ENCODE peak calls at places on chromosomes 1 and 21, in five cellular contexts. J is HCT116, A is PC-3, V is OCI-LY7, H is SK-N-SH. B is an unnamed sample. For H3K9me2, H3K79me2 and H3K9me3, the result is how much of the 10 kb centered on the place peaks cover.

GRCh38 chr1:17163789-17164666 is 40.9 kb upstream of the PADI1 start:
- DNase-seq in J (no peak), A (no peak), V (no peak), H (no peak), B (no peak)

GRCh38 chr1:45857101-45857700 is 53.8 kb downstream of the MAST2 start:
- DNase-seq in V (no peak), A (no peak), H (no peak), J (no peak), B (no peak)

GRCh38 chr1:1627261-1627841 is 4.6 kb upstream of the MMP23B start:
- DNase-seq in A (no peak), J (peak), H (no peak), V (peak), B (no peak)

GRCh38 chr21:32249551-32250280 is 29.1 kb downstream of the MIS18A start:
- DNase-seq in A (no peak), J (no peak), H (no peak), V (no peak), B (no peak)

GRCh38 chr1:29993950-29994349 is 729.4 kb downstream of the MATN1 start:
- DNase-seq in V (no peak), H (no peak), A (no peak), J (no peak), B (no peak)

GRCh38 chr1:203754455-203754864 is 10.5 kb upstream of the LAX1 start:
- DNase-seq in J (no peak), H (no peak), A (no peak), V (peak), B (no peak)

GRCh38 chr21:36425286-36425685 is 40.1 kb downstream of the CHAF1B start:
- DNase-seq in H (no peak), A (no peak), J (no peak), V (no peak), B (no peak)

GRCh38 chr1:31784356-31785019 is 20.3 kb upstream of the ADGRB2 start:
- DNase-seq in J (no peak), A (no peak), H (peak), V (no peak), B (no peak)

GRCh38 chr1:89274431-89274857 is 1.8 kb upstream of the GBP5 start:
- DNase-seq in H (no peak), J (no peak), A (peak), V (no peak), B (no peak)

GRCh38 chr1:38787041-38787440 is 72.5 kb downstream of the RRAGC start:
- DNase-seq in V (no peak), H (no peak), J (no peak), A (no peak), B (no peak)

DNA sequence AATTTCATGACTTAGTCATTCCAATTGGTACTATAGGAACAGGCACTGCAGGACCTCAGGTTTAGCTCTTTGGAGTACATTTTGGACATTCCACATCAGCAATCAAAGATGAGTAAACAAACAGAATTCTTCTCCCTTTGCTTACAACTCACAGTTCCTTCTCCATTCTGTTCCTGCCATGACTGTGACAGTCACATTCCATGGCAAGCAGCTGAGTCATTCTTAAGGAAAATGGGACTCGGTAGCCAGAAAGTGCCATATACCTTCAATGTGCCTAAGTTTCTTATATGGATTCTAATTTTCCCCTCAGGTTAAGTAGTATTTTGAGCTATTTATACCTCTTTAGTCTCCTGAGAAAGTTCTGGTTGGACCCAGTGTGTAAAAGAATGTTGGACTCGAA is 25.6 kb downstream of the CRCT1 start:
- DNase-seq in J (no peak), A (no peak), H (no peak), V (no peak), B (no peak)
- H3K9me2 ChIP-seq in J (under half), A (under half), H (under half), V (under half), B (under half)

DNA sequence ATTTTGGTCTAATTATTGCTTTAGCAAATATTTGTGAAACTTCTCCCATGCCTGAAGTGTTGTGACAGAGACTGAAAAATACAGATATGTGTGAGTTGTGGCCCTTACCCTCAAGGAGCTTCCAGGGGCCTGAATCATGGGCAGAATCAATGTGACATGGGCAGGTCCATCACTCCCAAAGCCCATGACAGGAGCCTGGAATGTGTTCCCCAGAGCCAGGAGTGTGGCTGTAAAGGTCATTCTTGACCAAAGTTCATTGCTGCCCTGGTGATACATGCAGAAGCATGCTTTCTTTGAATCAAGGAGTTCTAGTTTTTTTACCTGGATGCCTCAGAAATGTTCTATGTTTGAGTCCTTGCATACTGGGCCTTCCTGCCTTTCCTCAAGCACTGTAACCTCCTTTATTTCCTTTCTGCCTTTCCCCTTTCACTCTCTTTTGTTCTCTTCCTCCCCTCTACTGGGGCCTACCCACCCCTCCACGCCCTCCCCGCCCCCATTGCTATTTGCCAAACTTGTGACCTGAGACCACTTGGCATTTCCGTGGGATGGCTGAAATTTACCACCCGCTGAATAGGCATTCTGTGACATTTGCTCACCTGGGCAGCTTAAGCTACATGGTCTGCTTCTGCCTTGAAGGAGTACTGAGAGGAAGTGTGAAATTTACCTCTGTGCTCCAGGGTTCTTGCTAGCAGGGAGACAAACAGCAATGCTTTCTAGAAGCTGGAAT is 19.7 kb downstream of the PBX1 start:
- DNase-seq in A (no peak), V (no peak), J (no peak), H (no peak), B (no peak)
- H3K79me2 ChIP-seq in A (under half), V (under half), J (under half), H (under half), B (under half)

DNA sequence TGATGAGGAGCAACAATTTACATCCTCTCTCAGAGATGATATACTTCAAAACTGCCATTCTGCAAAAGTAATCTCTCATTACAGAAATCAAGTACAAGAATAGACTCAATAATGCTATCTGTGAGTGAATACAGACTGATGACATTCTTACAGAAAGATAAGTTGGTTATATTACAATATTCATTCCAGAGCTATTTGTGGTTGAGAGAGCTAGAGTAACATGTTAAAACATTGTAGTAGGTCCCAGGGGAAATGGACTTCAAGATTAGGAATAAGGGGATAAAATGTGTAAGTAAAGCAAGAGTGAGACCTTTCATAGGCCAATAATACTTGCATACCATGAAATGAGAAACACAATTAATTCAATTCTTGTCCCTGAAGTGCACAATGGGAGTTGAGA is 1.5 kb downstream of the F13B start:
- DNase-seq in J (no peak), A (no peak), H (no peak), V (no peak), B (no peak)
- H3K9me3 ChIP-seq in J (under half), A (under half), H (under half), V (under half), B (under half)

GRCh38 chr1:114040273-114041043 is 61.2 kb downstream of the OLFML3 start:
- DNase-seq in H (no peak), V (no peak), A (no peak), J (no peak), B (no peak)

GRCh38 chr1:114037952-114038867 is 58.9 kb downstream of the OLFML3 start:
- DNase-seq in J (no peak), A (peak), V (no peak), H (no peak), B (no peak)

GRCh38 chr1:114043046-114043445 is 63.8 kb downstream of the OLFML3 start:
- DNase-seq in J (no peak), A (no peak), H (no peak), V (no peak), B (no peak)

GRCh38 chr1:114043548-114043947 is 64.3 kb downstream of the OLFML3 start:
- DNase-seq in A (no peak), V (no peak), H (no peak), J (no peak), B (no peak)
- H3K9me2 ChIP-seq in A (under half), V (under half), H (under half), J (under half), B (under half)

DNA sequence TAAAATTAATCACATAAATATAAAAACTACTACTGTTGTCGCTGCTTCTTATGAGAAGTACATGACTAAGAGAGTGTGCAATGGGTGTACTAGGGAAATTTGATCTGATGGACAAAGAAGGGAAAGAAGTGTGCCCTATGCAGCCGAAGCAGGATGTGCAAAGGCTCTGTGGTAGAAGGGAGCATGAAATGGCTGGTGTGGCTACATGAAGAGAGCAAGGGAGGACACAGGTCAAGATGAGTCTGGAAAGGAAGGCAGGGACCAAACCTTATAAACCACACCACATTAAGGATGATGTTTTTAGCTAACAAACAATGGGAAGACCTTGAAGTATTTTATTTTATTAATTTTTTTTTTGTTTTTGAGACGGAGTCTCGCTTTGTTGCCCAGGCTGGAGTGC is 20.0 kb downstream of the MAB21L3 start:
- DNase-seq in A (no peak), J (no peak), H (no peak), V (no peak), B (no peak)
- H3K79me2 ChIP-seq in A (under half), J (under half), H (under half), V (under half), B (under half)

GRCh38 chr1:113490384-113490783 is 100.1 kb downstream of the MAGI3 start:
- DNase-seq in A (no peak), V (no peak), J (no peak), H (no peak), B (no peak)

GRCh38 chr1:113493533-113493932 is 103.2 kb downstream of the MAGI3 start:
- DNase-seq in A (no peak), V (no peak), H (no peak), J (no peak), B (no peak)

DNA sequence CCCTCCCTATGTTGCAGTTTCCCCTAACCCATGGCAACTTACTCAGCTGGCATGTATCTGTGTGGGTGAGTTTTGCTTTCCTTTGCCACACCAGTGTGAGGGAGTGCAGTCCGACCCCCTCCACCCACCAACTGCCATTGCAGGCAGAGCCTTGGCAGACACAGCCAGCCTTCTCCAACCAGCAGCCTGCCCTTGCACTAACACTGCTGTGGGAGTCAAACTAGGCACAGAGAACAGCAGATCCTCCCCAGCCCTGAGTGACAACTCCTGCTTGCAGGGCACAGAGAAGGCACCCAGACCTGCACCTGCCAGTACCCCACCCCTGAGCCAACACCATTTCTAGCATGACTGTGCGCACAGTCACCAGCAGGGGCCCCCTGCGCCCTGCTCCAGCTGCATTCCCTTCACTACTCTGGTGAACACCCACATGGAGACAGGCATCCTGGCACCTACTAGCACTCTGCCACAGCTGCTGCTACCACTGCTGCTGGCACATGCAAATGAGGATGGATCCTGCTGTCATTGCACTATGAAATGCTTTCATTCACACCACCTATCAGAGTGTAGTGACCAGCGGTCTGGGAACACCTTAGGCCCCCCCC is 98.4 kb downstream of the MAGI3 start:
- DNase-seq in J (no peak), V (no peak), A (peak), H (no peak), B (peak)
- H3K9me3 ChIP-seq in J (under half), V (under half), A (under half), H (under half), B (under half)